ENCODE peak calls at places on chromosomes 1 and 21, in nine cellular contexts. G, F, D, O, X, Z, N, H and E are unnamed samples.
A peak's percentile ranks its signal among the peaks of the same experiment; 100 is the strongest.

GRCh38 chr21:15437873-15438272 is 291.9 kb upstream of the USP25 start:
- DNase-seq in G (peak; percentile 17), F (no peak), D (no peak), O (no peak), X (no peak), Z (no peak), N (no peak), H (no peak), E (no peak)

GRCh38 chr1:204507317-204508105 is 8.7 kb upstream of the MDM4 start:
- DNase-seq in G (peak; percentile 59), F (peak; percentile 72), D (peak; percentile 61), O (peak; percentile 61), X (no peak), Z (no peak), N (no peak), H (no peak), E (no peak)

GRCh38 chr1:167839009-167839408 is 74.9 kb downstream of the ADCY10 start:
- DNase-seq in G (no peak), F (no peak), D (no peak), O (no peak), X (no peak), Z (no peak), N (no peak), H (no peak), E (no peak)

GRCh38 chr1:61605607-61606321 is 119.2 kb downstream of the TM2D1 start:
- DNase-seq in G (peak; percentile 29), F (peak; percentile 68), D (no peak), O (no peak), X (no peak), Z (no peak), N (no peak), H (no peak), E (no peak)

GRCh38 chr1:34796990-34797389 is 4.2 kb downstream of the GJA4 start:
- DNase-seq in G (no peak), F (no peak), D (no peak), O (no peak), X (no peak), Z (no peak), N (no peak), H (no peak), E (no peak)

GRCh38 chr1:183159960-183160359 is 26.1 kb upstream of the LAMC2 start:
- DNase-seq in G (peak; percentile 92), F (peak; percentile 50), D (peak; percentile 68), O (no peak), X (peak; percentile 58), Z (no peak), N (no peak), H (no peak), E (no peak)

GRCh38 chr1:67717876-67718275 is 32.9 kb downstream of the GADD45A start:
- DNase-seq in G (peak; percentile 77), F (peak; percentile 57), D (no peak), O (no peak), X (no peak), Z (no peak), N (no peak), H (no peak), E (no peak)

GRCh38 chr1:104235141-104235540 is 485.4 kb downstream of the AMY1C start:
- DNase-seq in G (no peak), F (no peak), D (peak; percentile 5), O (no peak), X (no peak), Z (no peak), N (no peak), H (no peak), E (no peak)